ENCODE peak calls at places on chromosome 4, in seven cellular contexts. B is OCI-LY7; L is RWPE1; C is activated CD8-positive, alpha-beta T cell treated with anti-CD3 and anti-CD28 coated beads for 36 hours; F is GM10248; O is GM06990; I is GM13976. U is an unnamed sample.

GRCh38 chr4:109702950-109703663 is at the start of gene CASP6:
- DNase-seq in C (peak; percentile 82), B (peak; percentile 80), I (peak; percentile 87), L (peak; percentile 63), O (peak; percentile 91), F (peak; percentile 86), U (peak; percentile 60)

GRCh38 chr4:98510757-98511517 is 147.5 kb downstream of the TSPAN5 start:
- DNase-seq in F (no peak), I (no peak), C (peak; percentile 57), L (peak; percentile 8), O (no peak), B (no peak), U (no peak)

GRCh38 chr4:43816107-43816506 is 632.5 kb downstream of the KCTD8 start:
- DNase-seq in F (no peak), B (no peak), L (no peak), O (no peak), C (no peak), I (no peak), U (no peak)

GRCh38 chr4:132504438-132504837 is 644.7 kb upstream of the PCDH10 start:
- DNase-seq in I (no peak), C (no peak), L (no peak), B (no peak), O (no peak), F (no peak), U (no peak)

GRCh38 chr4:56424176-56424575 is 11.2 kb downstream of the PPAT start:
- DNase-seq in B (no peak), O (no peak), I (no peak), L (no peak), F (no peak), C (no peak), U (no peak)

GRCh38 chr4:108367751-108368150 is 199.0 kb upstream of the LEF1 start:
- DNase-seq in F (no peak), I (no peak), O (no peak), C (no peak), B (no peak), L (no peak), U (no peak)

GRCh38 chr4:16682996-16683395 is 215.4 kb downstream of the LDB2 start:
- DNase-seq in C (no peak), F (no peak), B (no peak), L (no peak), I (no peak), O (no peak), U (no peak)

GRCh38 chr4:110184124-110184790 is 14.2 kb downstream of the ELOVL6 start:
- DNase-seq in L (no peak), C (no peak), B (no peak), O (no peak), F (no peak), I (no peak), U (no peak)

GRCh38 chr4:92129408-92129994 is 174.3 kb upstream of the GRID2 start:
- DNase-seq in C (no peak), F (no peak), I (no peak), L (no peak), B (no peak), O (no peak), U (no peak)

GRCh38 chr4:54495091-54495490 is 162.7 kb upstream of the KIT start:
- DNase-seq in B (no peak), O (no peak), C (no peak), I (no peak), F (no peak), L (no peak), U (no peak)

GRCh38 chr4:138494931-138495330 is 252.8 kb upstream of the SLC7A11 start:
- DNase-seq in B (no peak), L (peak; percentile 10), O (no peak), I (no peak), F (no peak), C (no peak), U (no peak)

GRCh38 chr4:172989984-172990711 is 178.5 kb upstream of the GALNT7 start:
- DNase-seq in I (no peak), C (no peak), L (no peak), O (no peak), B (no peak), F (no peak), U (no peak)

GRCh38 chr4:108172780-108173598 is 4.3 kb upstream of the LEF1 start:
- DNase-seq in O (peak; percentile 53), B (peak; percentile 64), C (peak; percentile 76), F (peak; percentile 73), I (peak; percentile 82), L (no peak), U (no peak)

GRCh38 chr4:146159384-146160058 is 16.0 kb upstream of the LSM6 start:
- DNase-seq in B (peak; percentile 14), C (peak; percentile 7), I (no peak), F (no peak), O (peak; percentile 25), L (no peak), U (no peak)

GRCh38 chr4:136863756-136864155 is 668.5 kb downstream of the PCDH18 start:
- DNase-seq in L (no peak), F (no peak), O (no peak), I (no peak), B (no peak), C (no peak), U (no peak)

GRCh38 chr4:83889802-83890201 is 353.9 kb downstream of the GPAT3 start:
- DNase-seq in B (no peak), L (peak; percentile 44), O (no peak), C (no peak), I (no peak), F (no peak), U (no peak)

GRCh38 chr4:39464886-39465501 is 6.1 kb downstream of the LIAS start:
- DNase-seq in O (no peak), I (no peak), B (no peak), C (no peak), L (peak; percentile 30), F (no peak), U (no peak)

GRCh38 chr4:185165605-185166063 is 22.6 kb downstream of the SLC25A4 start:
- DNase-seq in F (peak; percentile 56), L (no peak), B (no peak), C (no peak), I (peak; percentile 53), O (peak; percentile 57), U (no peak)

GRCh38 chr4:135267148-135267878 is 1065.7 kb upstream of the PABPC4L start:
- DNase-seq in F (no peak), B (no peak), C (no peak), I (no peak), O (no peak), L (no peak), U (no peak)

DNA sequence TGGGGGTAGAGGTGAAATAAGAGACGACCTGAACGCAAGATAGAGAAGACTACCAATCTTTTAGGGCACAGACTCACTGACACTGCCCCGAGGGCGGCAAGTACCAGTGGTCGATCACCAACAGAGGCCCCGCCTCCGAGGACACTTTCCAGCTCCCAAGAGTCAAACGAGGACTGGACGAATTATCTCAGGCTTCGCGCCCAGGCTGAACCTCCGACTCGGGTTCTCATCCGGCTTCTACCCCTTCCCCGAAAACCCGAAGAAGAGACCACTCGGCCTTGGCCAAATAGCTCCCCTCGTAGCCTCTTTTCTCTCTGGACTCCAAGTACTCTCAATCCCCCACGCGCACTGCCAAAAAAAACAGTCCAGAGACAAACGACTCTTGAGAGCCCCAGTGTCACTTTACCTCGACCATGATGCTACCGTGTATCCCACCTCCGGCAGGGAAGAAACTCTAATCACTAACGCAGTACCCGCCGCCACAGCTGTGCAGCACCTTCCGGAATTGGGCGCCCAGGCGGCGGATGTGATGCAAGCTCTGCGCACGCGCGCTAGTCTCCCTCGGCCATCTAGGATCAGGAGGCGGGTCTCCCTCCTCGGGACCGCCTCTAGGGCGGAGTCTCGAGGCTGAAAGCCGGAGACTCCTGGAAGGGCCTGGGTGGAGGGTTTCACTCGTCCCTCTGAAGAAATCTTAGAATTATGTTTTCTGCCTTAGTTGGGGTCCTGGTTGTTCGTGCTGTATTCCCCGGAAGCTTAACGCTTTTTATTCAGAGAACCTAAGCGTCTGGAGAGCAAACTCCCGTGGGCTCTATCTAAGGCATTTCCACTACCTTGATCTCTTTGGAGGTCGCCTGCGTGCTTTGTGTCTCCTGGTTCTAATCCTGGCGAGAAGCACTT is at the start of gene PLRG1:
- DNase-seq in O (peak; percentile 92), F (peak; percentile 93), B (peak; percentile 97), C (peak; percentile 98), I (peak; percentile 88), L (peak; percentile 97), U (peak; percentile 81)
- TF ChIP-seq CTCF in O (no peak), F (no peak), B (no peak), C (no peak), I (no peak), L (no peak), U (peak; percentile 8)

DNA sequence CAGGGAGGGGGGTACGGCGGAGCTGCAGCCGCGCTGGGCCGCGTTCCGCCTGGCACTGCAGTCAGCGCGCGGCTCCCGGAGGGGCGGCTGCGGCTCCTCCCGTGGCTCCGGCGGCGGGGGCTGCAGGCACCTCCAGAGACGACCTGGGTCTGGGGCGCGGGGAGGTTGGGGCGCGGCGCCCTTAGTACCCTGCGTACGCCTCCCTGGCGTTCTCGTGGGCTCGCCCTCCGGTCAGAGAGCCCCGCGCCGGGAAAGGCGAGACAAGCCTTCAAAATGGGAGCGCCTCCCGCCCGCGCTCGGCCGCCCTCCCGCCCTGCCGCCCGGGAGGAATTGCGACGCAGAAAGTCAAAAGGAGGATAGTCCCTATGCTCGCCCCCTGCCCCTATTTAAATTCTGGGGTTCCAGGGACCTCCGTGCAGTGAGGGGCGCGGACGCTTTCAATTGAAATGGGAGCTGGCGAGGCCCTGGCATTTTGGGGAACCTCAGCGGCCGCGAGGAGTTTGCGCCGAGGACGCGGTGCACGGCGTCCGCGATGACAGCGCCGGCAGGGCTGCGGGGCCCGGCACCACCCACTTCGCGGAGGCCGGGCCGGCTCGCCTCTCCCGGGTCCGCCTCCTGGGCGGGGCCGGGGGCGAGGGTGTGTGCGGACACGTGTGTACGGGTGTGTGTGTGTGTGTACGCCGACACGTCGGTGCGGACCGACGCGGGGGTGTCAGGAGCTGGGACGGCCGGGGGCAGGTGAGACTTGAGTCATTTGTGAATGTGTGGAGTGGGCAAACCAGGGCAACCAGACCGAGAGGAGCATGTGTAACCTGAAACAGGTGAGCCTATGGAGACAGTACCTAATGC is 544 bp downstream of the HERC3 start:
- DNase-seq in L (peak; percentile 86), C (peak; percentile 90), I (peak; percentile 93), F (peak; percentile 91), B (peak; percentile 67), O (peak; percentile 88), U (peak; percentile 31)
- TF ChIP-seq CTCF in L (no peak), C (no peak), I (no peak), F (no peak), B (no peak), O (no peak), U (no peak)

GRCh38 chr4:46889410-46889809 is 19.6 kb downstream of the COX7B2 start:
- DNase-seq in L (no peak), F (no peak), B (no peak), O (no peak), I (no peak), C (no peak), U (no peak)

GRCh38 chr4:46886711-46887110 is 22.3 kb downstream of the COX7B2 start:
- DNase-seq in F (no peak), L (peak; percentile 8), O (no peak), B (no peak), C (no peak), I (no peak), U (no peak)
- TF ChIP-seq CTCF in F (peak; percentile 6), L (peak; percentile 45), O (peak; percentile 38), B (peak; percentile 58), C (no peak), I (no peak), U (no peak)

DNA sequence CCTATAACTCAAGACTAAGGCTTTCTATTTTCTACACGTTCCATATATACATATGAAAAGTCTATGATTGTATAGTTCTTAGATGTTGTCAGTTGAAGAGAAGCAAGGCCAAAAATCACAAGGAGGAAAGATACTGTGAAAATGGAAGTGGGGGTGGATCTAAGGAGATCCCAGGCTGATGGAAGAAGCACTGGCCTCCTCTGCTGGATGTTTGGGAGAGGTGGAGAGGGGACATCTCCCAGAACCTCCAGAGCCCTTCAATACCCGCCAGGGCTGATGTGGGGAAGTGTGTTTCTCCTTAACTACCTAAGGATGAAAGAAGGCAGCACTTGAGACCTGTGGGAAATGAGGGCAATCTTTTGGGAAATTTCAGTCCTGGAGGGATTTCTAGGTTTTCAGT is 67.4 kb downstream of the RASGEF1B start:
- DNase-seq in B (no peak), I (no peak), O (no peak), C (no peak), L (no peak), F (no peak), U (no peak)
- TF ChIP-seq CTCF in B (no peak), I (no peak), O (no peak), C (no peak), L (no peak), F (no peak), U (no peak)